ENCODE peak calls at places on chromosomes 7 and 10, in seven cellular contexts. U, J, E, A, I, L and F are unnamed samples.
A peak's percentile ranks its signal among the peaks of the same experiment; 100 is the strongest.

GRCh38 chr10:103166527-103166926 is 26.5 kb downstream of the NT5C2 start:
- DNase-seq in I (no peak), L (no peak), A (no peak), J (no peak), E (no peak), U (no peak), F (no peak)

GRCh38 chr7:132009778-132010177 is 453.4 kb upstream of the PODXL start:
- DNase-seq in A (no peak), L (no peak), U (no peak), I (no peak), E (no peak), J (no peak), F (no peak)

GRCh38 chr7:74480861-74481417 is 27.2 kb downstream of the GTF2IRD1 start:
- DNase-seq in L (peak; percentile 44), J (peak; percentile 78), A (peak; percentile 62), I (peak; percentile 51), E (no peak), U (peak; percentile 37), F (peak; percentile 83)

GRCh38 chr10:44898665-44899064 is 12.5 kb upstream of the TMEM72 start:
- DNase-seq in U (no peak), L (no peak), A (peak; percentile 16), I (no peak), J (no peak), E (no peak), F (no peak)

GRCh38 chr10:7417103-7417623 is 6.3 kb upstream of the SFMBT2 start:
- DNase-seq in J (no peak), U (no peak), L (no peak), I (peak; percentile 64), A (no peak), E (no peak), F (no peak)

GRCh38 chr10:130889780-130890179 is 421.7 kb downstream of the TCERG1L start:
- DNase-seq in U (no peak), I (no peak), J (no peak), E (no peak), L (no peak), A (no peak), F (no peak)

GRCh38 chr10:97169911-97170693 is 15.7 kb downstream of the SLIT1 start:
- DNase-seq in L (no peak), E (no peak), U (peak; percentile 68), J (peak; percentile 42), A (peak; percentile 66), I (no peak), F (no peak)

GRCh38 chr7:122430710-122431109 is 126.2 kb upstream of the FEZF1 start:
- DNase-seq in J (no peak), E (no peak), A (no peak), L (no peak), I (no peak), U (no peak), F (no peak)

GRCh38 chr10:109889867-109890266 is 33.4 kb downstream of the XPNPEP1 start:
- DNase-seq in A (no peak), E (no peak), I (peak; percentile 91), L (no peak), U (no peak), J (no peak), F (peak; percentile 58)

GRCh38 chr7:157758468-157759245 is 421.9 kb downstream of the DNAJB6 start:
- DNase-seq in I (no peak), E (no peak), L (no peak), J (no peak), A (no peak), U (no peak), F (no peak)

GRCh38 chr7:22066484-22066883 is 120.8 kb upstream of the CDCA7L start:
- DNase-seq in U (no peak), J (no peak), L (no peak), A (no peak), I (no peak), E (no peak), F (no peak)

GRCh38 chr10:84784749-84785148 is 456.4 kb downstream of the CCSER2 start:
- DNase-seq in E (no peak), U (no peak), J (no peak), A (no peak), L (no peak), I (no peak), F (no peak)

GRCh38 chr7:128398016-128398840 is 11.6 kb downstream of the IMPDH1 start:
- DNase-seq in L (peak; percentile 40), E (peak; percentile 73), U (peak; percentile 64), A (peak; percentile 53), I (peak; percentile 41), J (no peak), F (no peak)

GRCh38 chr10:133229265-133230022 is 573 bp upstream of the UTF1 start:
- DNase-seq in L (no peak), I (no peak), A (no peak), E (no peak), U (no peak), J (no peak), F (no peak)

GRCh38 chr7:121954803-121955202 is 81.8 kb downstream of the PTPRZ1 start:
- DNase-seq in E (no peak), U (no peak), A (no peak), I (peak; percentile 85), J (no peak), L (no peak), F (no peak)

GRCh38 chr10:113562693-113563092 is 9.8 kb downstream of the HABP2 start:
- DNase-seq in L (no peak), U (no peak), A (no peak), I (no peak), J (no peak), E (no peak), F (no peak)

GRCh38 chr7:80309377-80309776 is 174.7 kb downstream of the GNAI1 start:
- DNase-seq in J (no peak), I (no peak), L (no peak), E (no peak), A (no peak), U (no peak), F (no peak)

GRCh38 chr10:36612436-36612835 is 513.0 kb upstream of the ANKRD30A start:
- DNase-seq in U (no peak), I (no peak), A (no peak), E (no peak), J (no peak), L (no peak), F (no peak)

GRCh38 chr10:14340051-14340744 is 9.5 kb upstream of the FRMD4A start:
- DNase-seq in E (no peak), U (no peak), I (no peak), J (no peak), L (no peak), A (no peak), F (no peak)

GRCh38 chr7:30028749-30029635 is 780 bp downstream of the PLEKHA8 start:
- DNase-seq in L (no peak), I (peak; percentile 19), U (peak; percentile 59), E (peak; percentile 53), J (no peak), A (no peak), F (peak; percentile 61)

DNA sequence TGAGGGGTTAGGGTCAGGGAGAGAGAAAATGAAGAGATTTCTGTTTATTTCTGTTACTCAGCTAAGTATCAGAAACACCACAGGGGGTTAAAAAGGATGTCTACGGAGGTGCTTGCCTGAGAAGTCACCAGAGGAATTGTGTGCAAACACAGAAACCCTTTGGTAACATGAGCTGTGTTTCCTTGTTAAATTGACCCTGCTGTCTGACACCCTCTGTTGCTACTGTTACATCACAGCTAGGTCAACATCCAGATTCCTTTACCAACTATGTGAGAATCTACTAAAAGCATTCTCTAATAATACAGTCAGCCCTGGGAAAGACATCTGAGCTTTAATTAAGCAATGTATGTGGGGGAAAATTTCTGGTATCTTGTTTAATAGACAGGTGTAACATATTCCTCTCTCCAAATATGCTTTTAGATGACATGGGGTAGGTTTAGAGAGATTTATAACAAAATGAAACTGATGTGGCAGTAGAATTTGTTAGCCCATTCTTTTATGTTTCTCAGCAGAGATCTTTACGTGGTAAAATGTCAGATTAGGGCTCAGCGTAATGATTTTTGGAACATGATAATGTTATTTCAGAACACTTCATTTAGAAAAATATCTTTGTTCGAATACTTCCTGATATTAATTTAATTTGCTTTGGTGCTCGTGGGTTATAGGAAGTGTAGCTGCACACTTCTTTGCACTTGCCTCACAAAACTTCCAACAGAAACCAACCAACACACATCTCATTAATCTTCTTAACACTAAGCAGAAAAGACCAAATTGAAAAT is 168.0 kb upstream of the AHR start:
- DNase-seq in U (no peak), I (peak; percentile 90), E (no peak), L (no peak), A (peak; percentile 44), J (no peak), F (no peak)
- H3K4me3 ChIP-seq in U (no peak overlapping the region), I (no peak overlapping the region), E (no peak overlapping the region), L (peak overlapping the region; percentile 6), A (no peak overlapping the region), J (no peak overlapping the region), F (no peak overlapping the region)

DNA sequence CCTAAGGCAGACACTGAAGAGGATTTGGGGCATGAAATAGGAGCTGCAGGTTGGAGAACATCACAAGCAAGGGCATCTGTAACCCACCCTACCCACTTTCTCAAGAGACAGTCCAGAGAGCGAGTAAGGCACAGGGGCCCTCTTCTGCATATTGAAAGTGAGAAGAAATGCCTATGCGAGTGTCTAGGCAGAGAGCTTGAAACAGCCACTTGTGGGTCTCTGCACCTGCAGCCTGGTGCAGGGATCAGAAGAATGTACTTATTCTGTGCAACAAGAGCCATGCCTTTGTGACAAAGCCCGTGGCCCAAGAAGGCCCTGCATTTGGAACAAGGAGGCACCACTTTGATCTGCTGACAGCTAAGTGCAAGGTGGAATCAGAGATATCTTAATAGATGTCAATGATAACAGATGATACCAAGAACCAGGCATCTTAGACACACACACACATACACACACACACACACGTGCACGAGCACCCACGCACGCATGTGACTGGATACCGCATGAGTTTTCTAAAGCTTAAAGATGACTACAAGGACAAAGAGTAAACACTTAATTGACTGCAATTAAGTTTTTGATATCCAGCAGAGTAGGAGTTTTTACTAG is 89.3 kb downstream of the NPSR1 start:
- DNase-seq in L (no peak), U (no peak), I (no peak), J (no peak), E (no peak), A (no peak), F (no peak)
- TF ChIP-seq CTCF in L (no peak), U (no peak), I (no peak), J (no peak), E (no peak), A (no peak), F (no peak)

DNA sequence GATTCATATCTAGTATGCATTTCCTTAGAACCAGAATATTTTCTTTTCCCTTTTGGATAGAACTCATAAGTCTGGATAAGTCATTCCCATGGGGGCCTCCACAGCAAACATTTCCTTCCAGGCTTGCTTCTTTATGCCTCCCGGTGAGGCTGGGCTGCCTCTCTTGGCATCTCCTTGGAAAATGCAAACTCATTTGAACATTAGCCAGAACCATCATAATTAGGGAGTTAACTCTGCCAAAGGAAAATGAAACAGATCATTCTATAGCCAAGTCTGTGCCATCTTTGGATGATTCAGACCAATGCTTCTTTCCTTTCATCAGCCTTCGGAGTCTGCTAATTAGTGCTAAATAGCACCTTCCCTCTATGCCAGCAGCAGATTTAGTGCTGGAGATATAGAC is 81.1 kb downstream of the PLPP4 start:
- DNase-seq in J (no peak), A (no peak), U (no peak), I (no peak), E (no peak), L (no peak), F (no peak)
- H3K27ac ChIP-seq in J (no peak overlapping the region), A (no peak overlapping the region), U (no peak overlapping the region), I (no peak overlapping the region), E (no peak overlapping the region), L (no peak overlapping the region), F (no peak overlapping the region)

DNA sequence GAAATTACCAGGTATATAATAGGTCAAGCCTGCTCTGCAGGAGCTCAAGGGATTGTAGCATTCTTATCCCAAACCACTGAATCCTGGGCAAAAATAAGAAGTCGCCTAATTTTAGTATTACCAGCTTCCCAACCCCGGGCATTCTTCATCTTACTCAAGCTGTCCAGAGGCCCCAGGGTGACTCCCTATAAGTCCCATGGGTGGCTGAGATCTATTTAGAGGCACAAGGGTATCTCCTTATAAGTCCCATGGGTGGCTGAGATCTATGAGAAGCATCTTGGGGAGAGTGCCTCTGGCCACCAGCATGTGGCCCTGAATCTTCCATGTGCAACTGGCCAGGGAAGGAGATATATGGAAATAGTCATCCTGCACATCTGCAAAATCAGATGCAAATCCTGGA is 38.9 kb downstream of the PRSS2 start:
- DNase-seq in L (no peak), I (no peak), E (no peak), U (no peak), A (no peak), J (no peak), F (no peak)
- H3K4me3 ChIP-seq in L (no peak overlapping the region), I (no peak overlapping the region), E (no peak overlapping the region), U (no peak overlapping the region), A (no peak overlapping the region), J (no peak overlapping the region), F (no peak overlapping the region)